ENCODE peak calls at places on chromosomes 7 and 10, in seven cellular contexts. S is ecto neural progenitor cell; U is stimulated activated CD4-positive, alpha-beta T cell treated with anti-CD3 and anti-CD28 coated beads, Interleukin-2, amount 100 ng/mL, for 48 hours; I is Calu3; D is NCI-H510A; L is activated T-cell treated with anti-CD3 and anti-CD28 coated beads, Interleukin-2, amount 50 U/mL, for 4 hours; K is heart right ventricle. Z is an unnamed sample.

GRCh38 chr10:26969145-26969926 is 108.6 kb upstream of the ABI1 start:
- DNase-seq in S (no peak), U (no peak), I (no peak), D (no peak), L (no peak), K (no peak), Z (no peak)

GRCh38 chr7:43764039-43764789 is 5.7 kb downstream of the BLVRA start:
- DNase-seq in S (no peak), U (peak), I (peak), D (no peak), L (peak), K (peak), Z (peak)

GRCh38 chr10:51653025-51653424 is 46.4 kb downstream of the CSTF2T start:
- DNase-seq in S (no peak), U (no peak), I (no peak), D (no peak), L (no peak), K (no peak), Z (no peak)

GRCh38 chr10:119614686-119615085 is 17.9 kb upstream of the TIAL1 start:
- DNase-seq in S (no peak), U (no peak), I (no peak), D (no peak), L (no peak), K (no peak), Z (no peak)

GRCh38 chr10:78914502-78915330 is 154.1 kb upstream of the ZMIZ1 start:
- DNase-seq in S (no peak), U (no peak), I (no peak), D (no peak), L (no peak), K (no peak), Z (peak)

GRCh38 chr10:103254538-103255325 is 9.0 kb downstream of the RPEL1 start:
- DNase-seq in S (no peak), U (no peak), I (no peak), D (no peak), L (no peak), K (no peak), Z (no peak)

GRCh38 chr10:112783653-112784426 is 166.2 kb upstream of the TCF7L2 start:
- DNase-seq in S (no peak), U (no peak), I (no peak), D (peak), L (no peak), K (peak), Z (no peak)

GRCh38 chr10:76012928-76013327 is 581.5 kb downstream of the LRMDA start:
- DNase-seq in S (no peak), U (no peak), I (no peak), D (no peak), L (no peak), K (no peak), Z (no peak)

GRCh38 chr7:100132126-100132525 is 5.4 kb downstream of the MBLAC1 start:
- DNase-seq in S (no peak), U (no peak), I (no peak), D (no peak), L (no peak), K (no peak), Z (no peak)

GRCh38 chr10:21402606-21403083 is 122.8 kb downstream of the SKIDA1 start:
- DNase-seq in S (no peak), U (no peak), I (no peak), D (no peak), L (no peak), K (peak), Z (no peak)

GRCh38 chr7:42735081-42735480 is 176.8 kb downstream of the C7orf25 start:
- DNase-seq in S (no peak), U (no peak), I (no peak), D (no peak), L (no peak), K (no peak), Z (no peak)

GRCh38 chr7:134637934-134638719 is 8.5 kb upstream of the BPGM start:
- DNase-seq in S (no peak), U (no peak), I (no peak), D (no peak), L (no peak), K (no peak), Z (no peak)

GRCh38 chr10:47359101-47359500 is 10.9 kb downstream of the RBP3 start:
- DNase-seq in S (no peak), U (no peak), I (no peak), D (no peak), L (no peak), K (no peak), Z (no peak)

GRCh38 chr7:72183835-72184234 is 228.3 kb downstream of the CALN1 start:
- DNase-seq in S (no peak), U (no peak), I (no peak), D (no peak), L (no peak), K (no peak), Z (no peak)

GRCh38 chr10:1548146-1548545 is 189.2 kb downstream of the ADARB2 start:
- DNase-seq in S (no peak), U (no peak), I (no peak), D (no peak), L (no peak), K (no peak), Z (no peak)

GRCh38 chr10:11609492-11610093 is 1.9 kb downstream of the USP6NL start:
- DNase-seq in S (no peak), U (no peak), I (no peak), D (no peak), L (no peak), K (no peak), Z (no peak)

GRCh38 chr7:137715101-137715500 is 131.7 kb downstream of the DGKI start:
- DNase-seq in S (no peak), U (no peak), I (no peak), D (no peak), L (no peak), K (no peak), Z (no peak)

GRCh38 chr10:15197276-15197675 is 28.8 kb upstream of the NMT2 start:
- DNase-seq in S (no peak), U (no peak), I (no peak), D (no peak), L (no peak), K (no peak), Z (no peak)